ENCODE peak calls at places on chromosomes 3 and 15, in eight cellular contexts. H is activated gamma-delta T cell; C is cardiac muscle cell; T is foreskin keratinocyte; L is right lobe of liver; D is activated CD8-positive, alpha-beta memory T cell treated with anti-CD3 and anti-CD28 coated beads for 24 hours; G is activated naive CD4-positive, alpha-beta T cell treated with anti-CD3 and anti-CD28 coated beads for 36 hours; X is K562. M is an unnamed sample.

GRCh38 chr3:160768031-160768430 is 12.0 kb downstream of the PPM1L start:
- DNase-seq in C (no peak), G (no peak), H (no peak), X (no peak), T (no peak), D (no peak), L (no peak), M (no peak)

GRCh38 chr3:128567705-128568356 is 74.8 kb upstream of the GATA2 start:
- DNase-seq in C (no peak), D (no peak), X (no peak), G (no peak), L (no peak), T (no peak), H (no peak), M (no peak)

GRCh38 chr3:126121632-126122031 is 37.7 kb upstream of the SLC41A3 start:
- DNase-seq in D (peak), L (no peak), H (no peak), C (no peak), X (no peak), T (no peak), G (no peak), M (no peak)

GRCh38 chr3:74661672-74662071 is 47.2 kb upstream of the CNTN3 start:
- DNase-seq in X (no peak), T (no peak), L (no peak), H (no peak), C (no peak), G (no peak), D (no peak), M (no peak)

GRCh38 chr3:54146383-54147239 is 24.3 kb downstream of the CACNA2D3 start:
- DNase-seq in C (peak), D (no peak), L (peak), T (no peak), X (peak), H (no peak), G (peak), M (no peak)

GRCh38 chr15:98428253-98428989 is 219.9 kb upstream of the IGF1R start:
- DNase-seq in G (peak), T (peak), H (no peak), D (peak), X (peak), C (peak), L (peak), M (peak)

GRCh38 chr15:37096878-37097568 is 3.3 kb downstream of the MEIS2 start:
- DNase-seq in G (no peak), L (no peak), C (no peak), D (no peak), X (no peak), H (no peak), T (no peak), M (peak)

GRCh38 chr15:90165659-90166489 is 35.3 kb upstream of the SEMA4B start:
- DNase-seq in G (peak), L (peak), T (peak), C (no peak), D (no peak), H (no peak), X (peak), M (no peak)

GRCh38 chr15:41879321-41879845 is 14.5 kb downstream of the SPTBN5 start:
- DNase-seq in D (no peak), L (no peak), X (no peak), H (no peak), C (no peak), G (no peak), T (no peak), M (no peak)

GRCh38 chr3:73955671-73956070 is 330.9 kb upstream of the PDZRN3 start:
- DNase-seq in C (no peak), L (no peak), G (no peak), T (no peak), X (no peak), H (no peak), D (no peak), M (no peak)

GRCh38 chr15:70094690-70095311 is 2.9 kb downstream of the TLE3 start:
- DNase-seq in C (peak), H (no peak), G (peak), T (no peak), L (no peak), X (no peak), D (no peak), M (no peak)

GRCh38 chr3:81741214-81741613 is 20.2 kb downstream of the GBE1 start:
- DNase-seq in X (no peak), L (no peak), D (no peak), T (no peak), H (no peak), C (no peak), G (no peak), M (no peak)

GRCh38 chr3:17655743-17656142 is 86.7 kb downstream of the TBC1D5 start:
- DNase-seq in L (no peak), T (no peak), X (no peak), C (no peak), H (no peak), G (no peak), D (no peak), M (no peak)

GRCh38 chr3:170740726-170741591 is 129.0 kb downstream of the RPL22L1 start:
- DNase-seq in G (no peak), D (no peak), C (no peak), L (no peak), H (no peak), X (no peak), T (peak), M (no peak)

GRCh38 chr15:72174551-72175165 is 22.9 kb downstream of the GRAMD2A start:
- DNase-seq in G (no peak), X (no peak), D (no peak), H (no peak), C (no peak), L (no peak), T (no peak), M (no peak)

GRCh38 chr15:73051811-73052678 is at the start of gene NEO1:
- DNase-seq in C (peak), G (peak), L (peak), T (peak), H (peak), X (peak), D (peak), M (peak)

GRCh38 chr3:49785565-49786356 is 581 bp downstream of the IP6K1 start:
- DNase-seq in T (no peak), X (no peak), L (no peak), D (peak), H (peak), G (peak), C (peak), M (peak)

GRCh38 chr3:27623085-27623753 is 98.9 kb downstream of the EOMES start:
- DNase-seq in C (no peak), G (no peak), L (no peak), T (no peak), D (no peak), H (no peak), X (no peak), M (no peak)

GRCh38 chr3:24012589-24013257 is 67.6 kb downstream of the NR1D2 start:
- DNase-seq in X (no peak), D (no peak), L (no peak), T (peak), H (no peak), C (no peak), G (no peak), M (no peak)

GRCh38 chr3:155737844-155738460 is 6.9 kb downstream of the PLCH1 start:
- DNase-seq in T (no peak), G (no peak), X (no peak), H (no peak), C (peak), D (no peak), L (no peak), M (no peak)

GRCh38 chr3:138729279-138729678 is 105.4 kb downstream of the PIK3CB start:
- DNase-seq in T (no peak), G (no peak), X (no peak), C (no peak), D (no peak), H (no peak), L (no peak), M (no peak)

GRCh38 chr3:52253314-52254260 is 8.0 kb downstream of the PPM1M start:
- DNase-seq in C (no peak), T (peak), L (peak), X (no peak), D (peak), H (peak), G (peak), M (no peak)

M was measured in neuronal stem cell.